ENCODE peak calls at places on chromosomes 13 and 19, in nine cellular contexts. I is SK-N-SH, L is stomach, J is ovary, F is A549, M is tibial nerve, A is sigmoid colon, S is HepG2, D is transverse colon. G is an unnamed sample.

GRCh38 chr13:30081331-30081730 is 226.0 kb downstream of the KATNAL1 start:
- DNase-seq in D (no peak), J (no peak), F (no peak), M (no peak), I (no peak), S (no peak), A (no peak), L (no peak), G (no peak)

GRCh38 chr13:40933508-40933907 is 85.6 kb downstream of the ELF1 start:
- DNase-seq in F (no peak), A (no peak), M (no peak), L (no peak), S (no peak), D (no peak), J (no peak), I (no peak), G (no peak)

GRCh38 chr19:29855087-29855486 is 43.3 kb downstream of the CCNE1 start:
- DNase-seq in F (no peak), I (no peak), J (no peak), S (no peak), D (no peak), M (no peak), L (no peak), A (peak), G (no peak)

GRCh38 chr19:1992759-1993260 is 22.7 kb downstream of the BTBD2 start:
- DNase-seq in S (no peak), J (no peak), A (peak), I (peak), L (no peak), M (no peak), F (no peak), D (peak), G (no peak)

GRCh38 chr13:45575146-45575829 is 40.3 kb downstream of the ERICH6B start:
- DNase-seq in I (no peak), J (no peak), D (no peak), F (no peak), M (no peak), L (no peak), S (no peak), A (no peak), G (no peak)

GRCh38 chr19:54573330-54573872 is at the start of gene LILRA2:
- DNase-seq in F (no peak), J (no peak), A (no peak), S (no peak), M (peak), D (no peak), L (no peak), I (no peak), G (no peak)

GRCh38 chr13:99548448-99548847 is 47.2 kb downstream of the TM9SF2 start:
- DNase-seq in M (no peak), L (no peak), A (no peak), D (no peak), F (no peak), J (no peak), S (no peak), I (no peak), G (no peak)

GRCh38 chr19:56136362-56136761 is 4.7 kb upstream of the ZNF444 start:
- DNase-seq in A (no peak), I (no peak), L (no peak), S (peak), F (no peak), D (no peak), J (no peak), M (no peak), G (no peak)

GRCh38 chr19:47226426-47227346 is 4.3 kb downstream of the BBC3 start:
- DNase-seq in A (peak), D (peak), M (peak), F (peak), J (peak), S (peak), I (peak), L (peak), G (peak)

GRCh38 chr13:77857810-77858209 is 60.8 kb downstream of the EDNRB start:
- DNase-seq in L (no peak), D (no peak), A (no peak), J (no peak), S (no peak), F (no peak), M (no peak), I (no peak), G (no peak)

GRCh38 chr13:77859450-77859849 is 59.2 kb downstream of the EDNRB start:
- DNase-seq in F (no peak), L (no peak), J (no peak), S (no peak), I (no peak), M (peak), D (peak), A (peak), G (peak)

DNA sequence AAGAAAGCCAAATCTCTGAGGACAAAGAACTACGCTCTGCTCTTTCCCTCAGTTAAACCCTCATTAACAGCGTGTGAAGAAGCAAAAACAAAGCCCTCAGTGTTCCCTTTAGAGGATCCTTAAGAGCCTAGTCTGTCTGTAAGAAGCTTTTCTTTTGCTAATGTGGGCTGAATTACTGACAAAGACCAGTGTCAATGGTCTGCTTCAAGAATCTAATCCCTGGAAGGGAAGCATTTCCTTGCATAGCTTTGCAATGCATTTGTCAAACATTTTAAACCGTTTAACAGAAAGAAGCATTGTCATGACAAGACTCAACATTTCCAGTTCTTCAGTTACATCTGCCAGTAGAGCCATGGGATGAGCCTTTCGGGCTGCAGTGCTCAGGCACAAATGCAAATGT is 64.9 kb downstream of the EDNRB start:
- DNase-seq in M (no peak), S (no peak), L (no peak), F (no peak), D (no peak), J (no peak), A (no peak), I (no peak), G (no peak)
- TF ChIP-seq EP300 in M (no peak), S (no peak), L (no peak), F (no peak), D (no peak), J (no peak), A (no peak), I (no peak), G (no peak)

GRCh38 chr13:95677564-95678386 is 836 bp downstream of the DNAJC3 start:
- DNase-seq in J (no peak), F (peak), D (peak), A (peak), L (no peak), S (no peak), I (no peak), M (no peak), G (peak)
- TF ChIP-seq EP300 in J (no peak), F (no peak), D (no peak), A (no peak), L (no peak), S (no peak), I (no peak), M (no peak), G (peak)

GRCh38 chr19:31220540-31220939 is 128.7 kb downstream of the TSHZ3 start:
- DNase-seq in S (no peak), A (no peak), F (no peak), L (no peak), D (no peak), I (no peak), J (no peak), M (no peak), G (no peak)
- TF ChIP-seq EP300 in S (no peak), A (no peak), F (no peak), L (no peak), D (no peak), I (no peak), J (no peak), M (no peak), G (no peak)

GRCh38 chr13:71609271-71609670 is 257.7 kb downstream of the DACH1 start:
- DNase-seq in I (no peak), F (no peak), D (no peak), M (no peak), L (no peak), J (no peak), A (no peak), S (no peak), G (no peak)
- TF ChIP-seq EP300 in I (no peak), F (no peak), D (no peak), M (no peak), L (no peak), J (no peak), A (no peak), S (no peak), G (no peak)

DNA sequence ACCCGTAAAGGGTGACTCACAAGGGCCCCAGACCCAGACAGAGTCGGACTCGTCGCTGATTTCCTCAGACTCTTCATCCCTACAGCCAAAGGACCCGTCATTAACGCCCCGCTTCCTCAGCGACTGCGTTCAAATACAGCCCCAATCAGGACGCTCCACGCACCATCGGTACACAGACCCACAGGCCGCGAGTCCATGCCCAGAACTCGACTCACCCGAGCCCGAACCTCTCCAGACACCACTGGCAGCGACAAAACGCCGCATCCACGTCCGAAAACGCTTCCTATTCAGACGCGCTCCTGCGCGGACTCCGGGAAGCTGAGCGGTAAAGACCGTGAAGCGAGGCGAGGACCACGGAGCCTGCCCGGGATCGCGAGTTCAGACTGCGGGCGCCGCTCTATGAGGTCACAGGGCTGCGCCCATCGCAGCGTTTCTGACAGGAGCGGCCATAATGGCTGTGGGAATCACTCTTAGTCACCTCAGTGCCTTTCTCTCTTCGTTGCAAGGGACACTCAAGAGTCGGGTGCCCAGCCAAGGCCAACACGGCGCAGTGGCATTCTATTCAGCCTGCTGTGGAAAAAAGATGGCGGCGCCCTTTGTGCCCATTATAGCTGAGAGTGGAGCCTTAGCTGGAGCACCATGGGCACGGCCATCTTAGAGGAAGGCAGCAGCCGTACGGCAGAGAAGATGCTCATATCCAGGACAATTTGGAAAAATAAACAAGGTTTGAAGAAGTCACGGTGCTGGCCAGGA is at the start of gene ZNF614:
- DNase-seq in D (peak), M (peak), J (peak), F (peak), I (peak), L (peak), S (peak), A (peak), G (peak)
- TF ChIP-seq EP300 in D (no peak), M (peak), J (no peak), F (no peak), I (no peak), L (no peak), S (no peak), A (no peak), G (no peak)

DNA sequence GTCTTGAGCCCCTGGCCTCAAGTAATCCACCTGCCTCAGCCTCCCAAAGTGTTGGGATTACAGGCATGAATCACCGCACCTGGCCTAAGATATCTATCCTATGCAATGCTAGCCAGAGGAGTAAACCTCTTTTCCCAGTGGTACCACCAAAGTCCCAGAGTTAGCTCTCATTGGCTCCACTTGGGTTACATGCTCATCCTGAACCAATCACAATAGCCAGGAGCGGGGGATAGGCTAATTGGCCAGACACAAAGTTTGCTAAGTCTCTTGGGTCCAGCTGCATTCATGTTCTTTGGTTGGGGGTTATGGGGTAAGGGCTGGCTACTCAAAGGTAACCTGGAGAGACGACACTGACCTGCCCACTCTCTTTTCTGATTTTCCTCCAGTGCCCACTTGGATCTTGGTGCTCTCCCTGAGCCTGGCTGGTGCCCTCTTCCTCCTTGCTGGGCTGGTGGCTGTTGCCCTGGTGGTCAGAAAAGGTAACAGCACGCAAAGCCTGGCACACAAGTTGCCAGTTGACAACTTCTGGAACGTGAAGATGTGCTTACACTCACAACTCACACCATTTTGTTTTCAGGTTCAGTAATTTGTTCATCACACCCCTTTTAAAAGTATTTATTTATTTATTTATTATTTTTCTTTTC is 7.8 kb downstream of the C19orf38 start:
- DNase-seq in M (no peak), F (peak), A (no peak), S (no peak), J (no peak), D (no peak), I (peak), L (no peak), G (no peak)
- TF ChIP-seq EP300 in M (no peak), F (no peak), A (no peak), S (no peak), J (no peak), D (no peak), I (no peak), L (no peak), G (no peak)

DNA sequence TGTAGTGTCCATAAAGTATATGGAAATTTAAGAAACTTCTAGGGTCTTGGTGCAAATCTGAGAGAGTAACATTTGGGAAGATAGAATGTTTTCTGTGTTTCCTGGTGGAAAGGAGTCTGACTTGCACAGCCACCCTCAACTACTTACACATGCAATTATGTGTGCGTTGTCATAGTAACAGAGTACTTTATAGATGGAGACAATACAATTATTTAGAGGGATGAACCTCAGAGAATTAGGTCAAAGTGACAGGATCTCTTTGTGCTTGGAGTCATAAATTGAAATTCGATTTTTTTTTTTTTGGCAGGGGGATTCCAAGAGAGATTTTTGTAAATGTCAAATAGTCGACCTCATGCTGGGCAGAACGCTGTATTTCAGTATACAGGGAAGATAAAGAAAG is 774 bp upstream of the SLC10A2 start:
- DNase-seq in I (peak), S (no peak), L (no peak), F (no peak), M (no peak), D (no peak), A (no peak), J (no peak), G (no peak)
- TF ChIP-seq EP300 in I (no peak), S (no peak), L (no peak), F (no peak), M (no peak), D (no peak), A (no peak), J (no peak), G (no peak)

G was measured in suprapubic skin.